ENCODE peak calls at places on chromosome 15, in ten cellular contexts. D is natural killer cell, T is GM23338, W is nephron progenitor cell, S is WTC11, I is HepG2, J is BJ, A is sigmoid colon, G is AG04450, C is brain microvascular endothelial cell. O is an unnamed sample.

GRCh38 chr15:67547836-67548531 is 5.5 kb downstream of the MAP2K5 start:
- DNase-seq in G (no peak), J (no peak), D (no peak), A (no peak), S (no peak), C (peak; percentile 34), T (no peak), W (no peak), I (no peak), O (no peak)

GRCh38 chr15:98154863-98155262 is 194.4 kb downstream of the ARRDC4 start:
- DNase-seq in W (no peak), S (no peak), J (peak; percentile 96), C (peak; percentile 34), G (no peak), T (no peak), A (no peak), I (no peak), D (no peak), O (no peak)

GRCh38 chr15:101320501-101321052 is 25.5 kb upstream of the SNRPA1 start:
- DNase-seq in I (no peak), T (peak; percentile 72), J (no peak), W (peak; percentile 47), D (peak; percentile 64), C (peak; percentile 53), A (peak; percentile 79), S (peak; percentile 64), G (no peak), O (peak; percentile 78)

GRCh38 chr15:73265536-73266153 is 103.1 kb downstream of the HCN4 start:
- DNase-seq in T (peak; percentile 87), A (no peak), D (no peak), G (peak; percentile 6), J (no peak), W (peak; percentile 55), S (peak; percentile 75), I (peak; percentile 52), C (peak; percentile 55), O (peak; percentile 77)

GRCh38 chr15:100725121-100726069 is 123.0 kb downstream of the ASB7 start:
- DNase-seq in C (peak; percentile 72), W (no peak), D (no peak), G (peak; percentile 76), T (no peak), S (no peak), I (no peak), J (peak; percentile 46), A (no peak), O (peak; percentile 22)

GRCh38 chr15:68583936-68584703 is 5.3 kb downstream of the CORO2B start:
- DNase-seq in D (no peak), C (no peak), J (no peak), I (no peak), A (no peak), W (no peak), G (no peak), T (no peak), S (no peak), O (no peak)

GRCh38 chr15:68407141-68407885 is 24.6 kb downstream of the ITGA11 start:
- DNase-seq in C (no peak), I (no peak), G (no peak), W (no peak), J (no peak), D (no peak), T (no peak), S (no peak), A (peak; percentile 55), O (no peak)

GRCh38 chr15:70264014-70264492 is 166.3 kb upstream of the TLE3 start:
- DNase-seq in J (no peak), I (no peak), C (no peak), S (no peak), G (no peak), A (peak; percentile 84), D (no peak), T (peak; percentile 29), W (peak; percentile 70), O (no peak)

GRCh38 chr15:94670436-94671034 is 439.2 kb downstream of the MCTP2 start:
- DNase-seq in I (peak; percentile 39), J (no peak), W (no peak), A (no peak), G (peak; percentile 6), D (no peak), T (peak; percentile 57), C (peak; percentile 37), S (no peak), O (no peak)

GRCh38 chr15:94667109-94667508 is 435.7 kb downstream of the MCTP2 start:
- DNase-seq in G (no peak), I (no peak), C (no peak), S (no peak), W (no peak), T (no peak), J (no peak), D (no peak), A (no peak), O (no peak)

GRCh38 chr15:94674251-94674650 is 442.9 kb downstream of the MCTP2 start:
- DNase-seq in J (no peak), I (no peak), A (no peak), G (no peak), C (no peak), T (no peak), W (no peak), S (no peak), D (no peak), O (no peak)

GRCh38 chr15:94673801-94674200 is 442.4 kb downstream of the MCTP2 start:
- DNase-seq in A (no peak), W (no peak), T (no peak), I (no peak), G (no peak), S (no peak), D (no peak), J (no peak), C (no peak), O (no peak)

GRCh38 chr15:94671845-94672524 is 440.6 kb downstream of the MCTP2 start:
- DNase-seq in T (peak; percentile 71), C (peak; percentile 9), S (peak; percentile 32), A (peak; percentile 68), J (no peak), I (no peak), G (peak; percentile 3), W (peak; percentile 22), D (no peak), O (peak; percentile 75)
- TF ChIP-seq CTCF in T (peak; percentile 48), C (peak; percentile 20), S (no peak), A (no peak), J (no peak), I (no peak), G (peak; percentile 15), W (no peak), D (no peak), O (peak; percentile 35)

GRCh38 chr15:40441736-40442531 is 1.2 kb downstream of the BAHD1 start:
- DNase-seq in C (no peak), I (no peak), J (no peak), T (peak; percentile 43), D (peak; percentile 28), G (no peak), S (peak; percentile 38), A (no peak), W (peak; percentile 65), O (no peak)
- TF ChIP-seq CTCF in C (peak; percentile 8), I (peak; percentile 61), J (peak; percentile 8), T (peak; percentile 31), D (no peak), G (no peak), S (no peak), A (no peak), W (no peak), O (no peak)

DNA sequence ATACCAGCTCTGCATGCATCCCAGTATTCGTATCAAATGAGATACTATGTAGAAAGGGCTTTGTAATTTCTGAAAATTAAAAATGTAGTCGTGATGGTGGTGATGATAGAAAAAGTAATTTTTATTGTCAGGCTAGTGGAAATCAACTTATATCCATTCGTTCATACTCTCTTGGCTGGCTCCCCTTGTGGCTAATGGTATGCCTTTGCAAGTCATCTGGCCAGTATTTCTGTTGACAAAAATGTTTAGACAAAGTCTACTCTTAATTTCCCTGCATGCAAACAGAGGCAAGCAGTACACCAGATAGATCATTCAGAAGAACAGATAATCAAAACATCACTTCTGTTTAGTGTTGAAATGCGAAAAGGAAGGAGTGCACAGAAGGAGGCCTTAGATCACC is 49.6 kb upstream of the DUT start:
- DNase-seq in T (peak; percentile 37), W (no peak), C (no peak), G (peak; percentile 4), A (no peak), I (no peak), S (no peak), J (no peak), D (no peak), O (no peak)
- TF ChIP-seq CTCF in T (peak; percentile 20), W (no peak), C (peak; percentile 29), G (peak; percentile 43), A (no peak), I (no peak), S (no peak), J (no peak), D (no peak), O (peak; percentile 41)

DNA sequence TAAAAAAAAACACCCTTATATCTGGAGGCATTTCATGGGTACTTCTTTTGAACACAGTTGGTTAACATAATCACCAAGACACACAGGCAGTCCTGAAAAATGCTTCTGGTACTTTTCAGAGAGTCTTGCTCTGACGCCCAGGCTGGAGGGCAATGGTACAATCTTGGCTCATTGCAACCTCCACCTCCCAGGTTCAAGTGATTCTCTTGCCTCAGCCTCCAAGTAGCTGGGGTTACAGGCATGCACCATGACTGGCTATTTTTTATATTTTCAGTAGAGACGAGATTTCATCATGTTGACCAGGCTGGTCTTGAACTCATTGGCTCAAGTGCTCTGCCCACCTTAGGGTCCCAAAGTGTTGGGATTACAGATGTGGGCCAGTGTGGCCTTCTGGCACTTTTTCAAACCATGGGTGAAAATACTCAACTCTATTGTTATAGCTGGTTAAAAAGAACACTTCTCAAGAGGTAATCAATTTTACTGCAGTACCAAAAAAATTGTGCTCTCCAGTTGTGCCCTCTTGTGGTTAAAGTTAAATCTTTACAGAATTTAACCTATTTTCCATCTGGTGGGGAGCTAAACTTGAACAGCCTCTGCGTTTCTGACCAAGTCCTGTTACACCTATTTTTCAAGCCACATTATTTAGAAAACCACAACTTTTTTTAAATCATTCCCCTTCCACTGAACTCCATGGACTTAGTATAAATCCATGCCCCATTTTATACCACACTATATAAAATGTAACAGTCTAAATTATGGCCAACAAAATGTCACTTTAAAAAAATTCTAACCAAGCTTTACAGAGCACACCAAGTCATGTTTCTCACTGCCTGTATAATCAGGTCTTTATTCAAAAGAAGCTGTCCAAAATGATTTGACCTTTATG is 1.2 kb upstream of the SNAPC5 start:
- DNase-seq in J (no peak), D (no peak), G (no peak), A (no peak), W (no peak), C (no peak), T (peak; percentile 57), I (peak; percentile 15), S (no peak), O (no peak)
- TF ChIP-seq CTCF in J (peak; percentile 38), D (peak; percentile 26), G (peak; percentile 57), A (peak; percentile 8), W (peak; percentile 35), C (peak; percentile 13), T (peak; percentile 14), I (peak; percentile 16), S (no peak), O (peak; percentile 52)